ENCODE peak calls at places on chromosomes 16 and 17, in four cellular contexts. U is SJSA1, C is stomach, B is mesendoderm. K is an unnamed sample. For H3K27me3, the result is how much of the 10 kb centered on the place peaks cover.

GRCh38 chr16:83215417-83216001 is 588.7 kb downstream of the CDH13 start:
- DNase-seq in U (no peak), C (peak), B (peak), K (no peak)

GRCh38 chr16:28096974-28097373 is 33.5 kb upstream of the GSG1L start:
- DNase-seq in U (no peak), C (no peak), B (no peak), K (no peak)

GRCh38 chr17:559699-560378 is 154.8 kb downstream of the VPS53 start:
- DNase-seq in U (peak), C (no peak), B (no peak), K (peak)

GRCh38 chr17:41324180-41325075 is 8.9 kb upstream of the KRTAP17-1 start:
- DNase-seq in U (peak), C (no peak), B (peak), K (no peak)

GRCh38 chr17:81453712-81454111 is 58.5 kb downstream of the BAHCC1 start:
- DNase-seq in U (no peak), C (no peak), B (no peak), K (no peak)

GRCh38 chr16:55832425-55832787 is 490 bp downstream of the CES1 start:
- DNase-seq in U (no peak), C (no peak), B (no peak), K (no peak)

GRCh38 chr16:57918444-57918843 is 52.5 kb downstream of the CNGB1 start:
- DNase-seq in U (no peak), C (no peak), B (no peak), K (no peak)

GRCh38 chr16:1428511-1428910 is 2.4 kb upstream of the PERCC1 start:
- DNase-seq in U (no peak), C (no peak), B (peak), K (no peak)

GRCh38 chr17:73797594-73798110 is 153.4 kb upstream of the SDK2 start:
- DNase-seq in U (no peak), C (no peak), B (no peak), K (no peak)

GRCh38 chr16:4214215-4214621 is 27.7 kb downstream of the SRL start:
- DNase-seq in U (peak), C (peak), B (peak), K (no peak)

GRCh38 chr16:1825864-1826690 is 548 bp downstream of the HAGH start:
- DNase-seq in U (no peak), C (peak), B (peak), K (no peak)

GRCh38 chr16:73093146-73094144 is 45.5 kb upstream of the ZFHX3 start:
- DNase-seq in U (peak), C (no peak), B (no peak), K (peak)

GRCh38 chr16:5502467-5502869 is 404.9 kb upstream of the EEF2KMT start:
- DNase-seq in U (no peak), C (no peak), B (peak), K (no peak)

GRCh38 chr16:46736695-46737094 is 11.4 kb downstream of the MYLK3 start:
- DNase-seq in U (no peak), C (no peak), B (peak), K (no peak)

GRCh38 chr17:72349508-72350472 is 229.0 kb downstream of the SOX9 start:
- DNase-seq in U (no peak), C (no peak), B (no peak), K (no peak)

GRCh38 chr17:17696075-17696474 is 14.8 kb downstream of the RAI1 start:
- DNase-seq in U (no peak), C (no peak), B (no peak), K (no peak)

GRCh38 chr17:2076461-2076984 is 21.6 kb downstream of the HIC1 start:
- DNase-seq in U (peak), C (no peak), B (no peak), K (no peak)

GRCh38 chr16:50367777-50368409 is 895 bp downstream of the BRD7 start:
- DNase-seq in U (no peak), C (no peak), B (peak), K (no peak)

GRCh38 chr16:65122974-65123845 is 1.3 kb upstream of the CDH11 start:
- DNase-seq in U (peak), C (peak), B (peak), K (peak)

DNA sequence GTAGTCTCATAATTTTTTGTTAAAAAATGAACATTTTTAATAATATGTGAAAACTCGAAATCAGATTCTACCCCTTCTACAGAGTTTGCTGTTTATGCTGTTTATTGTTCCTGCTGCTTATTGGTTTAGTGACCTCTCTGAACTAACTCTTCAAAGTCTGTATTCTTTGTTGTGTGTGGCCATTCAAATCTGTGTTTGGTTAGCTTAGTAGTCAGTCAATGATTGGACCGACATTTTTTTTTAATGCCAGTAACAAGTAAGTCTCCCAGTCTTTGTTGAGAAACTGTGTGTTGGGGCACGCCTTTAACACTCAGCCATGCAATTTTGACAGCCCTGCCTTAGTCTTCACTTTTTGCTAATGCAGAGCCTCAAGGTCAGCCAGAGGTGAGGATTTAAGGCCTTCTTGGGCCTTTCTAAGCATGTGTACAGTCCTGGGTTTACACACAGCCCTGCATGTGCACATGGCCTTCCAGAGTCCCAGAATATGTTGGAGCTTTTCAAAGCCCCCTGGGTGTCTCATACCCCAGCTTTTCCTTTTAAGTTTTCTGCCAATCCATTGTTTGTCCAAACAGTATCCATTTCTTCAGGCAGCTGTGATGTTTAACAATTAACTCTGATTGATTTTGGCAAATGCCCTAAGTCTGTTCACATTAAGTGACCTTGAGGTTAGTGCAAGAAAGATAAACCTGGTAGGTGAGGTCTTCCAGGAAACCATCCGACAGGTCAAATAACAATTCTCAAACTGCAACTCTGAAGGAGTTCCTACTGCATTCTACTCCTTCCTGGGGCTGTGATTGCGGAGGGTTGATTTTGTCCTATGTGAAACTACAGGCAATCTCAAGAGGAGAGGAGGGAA is 389.3 kb downstream of the PMP22 start:
- DNase-seq in U (no peak), C (no peak), B (no peak), K (no peak)
- H3K27ac ChIP-seq in U (no peak), C (no peak), B (no peak), K (no peak)

GRCh38 chr17:68843522-68843921 is 111.7 kb downstream of the ABCA8 start:
- DNase-seq in U (no peak), C (no peak), B (no peak), K (peak)
- H3K27me3 ChIP-seq in U (under half), C (under half), B (under half), K (under half)

GRCh38 chr17:78180508-78180907 is 6.3 kb downstream of the TK1 start:
- DNase-seq in U (no peak), C (no peak), B (no peak), K (no peak)
- H3K27ac ChIP-seq in U (peak), C (peak), B (no peak), K (peak)

DNA sequence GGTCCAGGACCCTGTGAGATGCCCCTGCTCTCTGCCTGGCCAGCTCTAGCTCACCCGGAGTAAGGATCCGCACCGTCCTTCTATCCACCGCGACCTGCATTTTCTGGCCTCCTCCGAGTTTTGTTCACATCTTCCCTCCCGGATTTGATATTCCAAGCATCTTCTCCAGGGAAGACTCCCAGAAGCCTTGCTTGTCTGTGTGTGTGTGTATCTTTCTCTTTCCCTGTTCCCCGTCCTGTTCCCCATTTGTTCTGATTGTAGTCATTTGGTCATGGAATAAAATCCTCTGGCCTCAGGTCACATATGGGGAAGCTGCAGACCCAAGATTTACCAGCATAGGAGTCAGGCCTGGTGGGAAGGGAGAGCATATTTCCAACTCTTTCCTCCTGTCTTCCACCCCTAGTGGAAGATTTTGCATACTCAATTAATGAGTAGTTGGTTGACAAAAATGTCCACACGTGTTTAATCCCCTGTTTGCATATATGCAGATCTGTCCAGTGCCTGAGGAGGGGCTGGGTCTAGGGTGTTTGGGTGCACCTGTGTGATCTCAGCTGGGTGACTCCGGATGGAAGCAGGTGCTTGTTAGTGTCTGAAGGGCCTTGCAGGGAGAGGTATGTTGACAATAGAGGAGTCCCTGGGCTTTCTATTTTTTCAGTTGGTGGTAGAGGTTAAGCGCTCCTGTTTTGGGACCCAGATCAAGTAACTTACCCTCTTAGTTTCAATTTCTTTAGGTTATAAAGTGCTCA is 1.9 kb downstream of the PRAC1 start:
- DNase-seq in U (no peak), C (no peak), B (no peak), K (no peak)
- H3K27me3 ChIP-seq in U (half or more), C (half or more), B (under half), K (half or more)

GRCh38 chr16:306911-307370 is 24.0 kb downstream of the PDIA2 start:
- DNase-seq in U (no peak), C (no peak), B (no peak), K (no peak)

GRCh38 chr16:311725-312124 is 28.8 kb downstream of the PDIA2 start:
- DNase-seq in U (no peak), C (no peak), B (no peak), K (no peak)

GRCh38 chr16:305916-306315 is 23.0 kb downstream of the PDIA2 start:
- DNase-seq in U (no peak), C (no peak), B (no peak), K (no peak)

GRCh38 chr16:307691-308312 is 24.8 kb downstream of the PDIA2 start:
- DNase-seq in U (no peak), C (no peak), B (no peak), K (no peak)

DNA sequence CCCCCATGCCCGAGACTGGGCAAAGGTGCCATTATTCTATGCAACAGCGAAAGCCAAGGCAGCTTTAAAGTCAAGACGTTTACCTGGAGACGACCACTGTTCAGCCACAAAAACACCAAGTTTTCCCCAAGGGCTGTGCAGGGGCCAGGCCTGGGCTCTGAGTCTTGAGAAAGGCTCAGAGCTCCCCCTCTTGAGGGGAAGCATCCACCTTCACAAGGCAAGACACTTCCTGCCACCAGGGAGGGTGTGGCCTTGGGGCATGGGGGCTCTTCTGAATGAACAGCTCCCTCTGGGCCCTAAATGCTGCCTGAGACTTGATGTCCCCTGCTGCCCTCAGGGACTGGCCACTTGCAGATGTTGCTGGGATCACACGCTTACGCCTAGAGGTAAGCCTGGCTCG is 26.5 kb downstream of the PDIA2 start:
- DNase-seq in U (no peak), C (no peak), B (peak), K (no peak)
- H3K27ac ChIP-seq in U (no peak), C (no peak), B (no peak), K (no peak)

GRCh38 chr17:21467739-21468490 is 91.8 kb downstream of the KCNJ12 start:
- DNase-seq in U (no peak), C (no peak), B (no peak), K (no peak)
- H3K27me3 ChIP-seq in U (under half), C (under half), B (under half), K (under half)

GRCh38 chr17:16013943-16014407 is 14.4 kb downstream of the TTC19 start:
- DNase-seq in U (no peak), C (no peak), B (peak), K (no peak)
- H3K27ac ChIP-seq in U (no peak), C (peak), B (no peak), K (no peak)